ENCODE peak calls at places on chromosome 14, in nine cellular contexts. T is fibroblast of villous mesenchyme; G is NCI-H774; L is NCI-H146; B is mammary epithelial cell; K is NCI-H526 treated with DMSO at 0.1 percent for 48 hours; M is A549; R is astrocyte of the spinal cord; N is activated T-helper 1 cell treated with anti-CD3 and anti-CD28 coated beads, Interleukin-12 subunit alpha, Interleukin-12 subunit beta, Interleukin-2, Interleukin-4 antibody, amounts not matched to agents 30 ng/mL and 10 ng/mL and 1 ng/mL, durations not matched to agents 14 hours and 24 hours and 36 hours. X is an unnamed sample.

GRCh38 chr14:38357557-38357956 is 101.7 kb upstream of the CLEC14A start:
- DNase-seq in T (peak), G (no peak), L (no peak), B (no peak), K (no peak), M (no peak), R (peak), N (no peak), X (peak)

GRCh38 chr14:69471436-69471835 is 13.1 kb upstream of the PLEKHD1 start:
- DNase-seq in T (no peak), G (no peak), L (no peak), B (no peak), K (no peak), M (no peak), R (no peak), N (no peak), X (no peak)

GRCh38 chr14:36070056-36071043 is 106.2 kb downstream of the PTCSC3 start:
- DNase-seq in T (peak), G (peak), L (peak), B (peak), K (peak), M (peak), R (peak), N (no peak), X (peak)

GRCh38 chr14:85471156-85471555 is 58.8 kb upstream of the FLRT2 start:
- DNase-seq in T (peak), G (no peak), L (no peak), B (no peak), K (no peak), M (no peak), R (peak), N (no peak), X (no peak)

GRCh38 chr14:94176808-94177207 is 2.7 kb downstream of the PPP4R4 start:
- DNase-seq in T (no peak), G (no peak), L (no peak), B (peak), K (no peak), M (no peak), R (no peak), N (no peak), X (no peak)

GRCh38 chr14:103187911-103188310 is 64.7 kb downstream of the TNFAIP2 start:
- DNase-seq in T (no peak), G (no peak), L (no peak), B (no peak), K (no peak), M (no peak), R (no peak), N (no peak), X (no peak)

GRCh38 chr14:59155886-59156285 is 32.6 kb upstream of the DAAM1 start:
- DNase-seq in T (peak), G (no peak), L (no peak), B (no peak), K (no peak), M (no peak), R (no peak), N (no peak), X (no peak)

GRCh38 chr14:72625689-72626088 is 268.2 kb downstream of the DPF3 start:
- DNase-seq in T (no peak), G (no peak), L (no peak), B (no peak), K (no peak), M (no peak), R (no peak), N (no peak), X (no peak)

GRCh38 chr14:76500011-76500410 is 124.1 kb downstream of the ESRRB start:
- DNase-seq in T (no peak), G (no peak), L (no peak), B (no peak), K (no peak), M (no peak), R (no peak), N (no peak), X (peak)

GRCh38 chr14:91396959-91397815 is 20.4 kb downstream of the CCDC88C start:
- DNase-seq in T (no peak), G (peak), L (peak), B (no peak), K (no peak), M (no peak), R (no peak), N (peak), X (no peak)

GRCh38 chr14:76917759-76918175 is 91.6 kb downstream of the LRRC74A start:
- DNase-seq in T (no peak), G (no peak), L (no peak), B (no peak), K (no peak), M (no peak), R (peak), N (no peak), X (no peak)

GRCh38 chr14:22505751-22506710 is 83.0 kb downstream of the DAD1 start:
- DNase-seq in T (no peak), G (no peak), L (no peak), B (no peak), K (no peak), M (no peak), R (no peak), N (no peak), X (no peak)

GRCh38 chr14:77979666-77980351 is 179.9 kb downstream of the ADCK1 start:
- DNase-seq in T (no peak), G (no peak), L (peak), B (no peak), K (no peak), M (peak), R (peak), N (no peak), X (peak)

GRCh38 chr14:29028973-29029582 is 262.5 kb downstream of the FOXG1 start:
- DNase-seq in T (peak), G (no peak), L (no peak), B (no peak), K (no peak), M (peak), R (peak), N (no peak), X (peak)

GRCh38 chr14:92310776-92311375 is 12.1 kb upstream of the SLC24A4 start:
- DNase-seq in T (no peak), G (no peak), L (no peak), B (no peak), K (no peak), M (no peak), R (no peak), N (no peak), X (no peak)

GRCh38 chr14:31241450-31242114 is 34.0 kb upstream of the HECTD1 start:
- DNase-seq in T (peak), G (no peak), L (no peak), B (no peak), K (no peak), M (no peak), R (peak), N (no peak), X (no peak)

GRCh38 chr14:58912799-58913432 is 275.2 kb downstream of the DACT1 start:
- DNase-seq in T (no peak), G (peak), L (no peak), B (no peak), K (no peak), M (peak), R (no peak), N (no peak), X (no peak)

GRCh38 chr14:58607571-58608317 is 30.0 kb upstream of the DACT1 start:
- DNase-seq in T (no peak), G (no peak), L (no peak), B (peak), K (no peak), M (no peak), R (peak), N (no peak), X (no peak)

GRCh38 chr14:92906823-92907222 is 16.1 kb upstream of the CHGA start:
- DNase-seq in T (no peak), G (no peak), L (peak), B (no peak), K (no peak), M (no peak), R (no peak), N (no peak), X (no peak)

GRCh38 chr14:81153187-81153586 is 67.6 kb downstream of the GTF2A1 start:
- DNase-seq in T (no peak), G (no peak), L (no peak), B (no peak), K (no peak), M (no peak), R (no peak), N (no peak), X (no peak)

GRCh38 chr14:50335389-50335788 is 23.3 kb downstream of the DMAC2L start:
- DNase-seq in T (peak), G (peak), L (peak), B (no peak), K (peak), M (peak), R (peak), N (no peak), X (no peak)

GRCh38 chr14:74389980-74390379 is 36.0 kb downstream of the SYNDIG1L start:
- DNase-seq in T (no peak), G (no peak), L (peak), B (no peak), K (no peak), M (no peak), R (no peak), N (no peak), X (no peak)

GRCh38 chr14:55572578-55572977 is 7.4 kb upstream of the KTN1 start:
- DNase-seq in T (no peak), G (peak), L (peak), B (no peak), K (no peak), M (no peak), R (no peak), N (no peak), X (no peak)

X was measured in A172.